ENCODE peak calls at places on chromosomes 16 and 17, in six cellular contexts. One of them, this sample, is unnamed.

GRCh38 chr17:253091-253846 is 71.8 kb upstream of the DOC2B start:
- DNase-seq in fibroblast of the conjunctiva: no peak
- DNase-seq in NCI-H460: no peak
- DNase-seq in stimulated activated CD4-positive, alpha-beta T cell treated with anti-CD3 and anti-CD28 coated beads, Interleukin-1b, Interleukin-23, amount 100 ng/mL, for 1 hour: no peak
- DNase-seq in prostate gland: no peak
- DNase-seq in uterus: peak
- DNase-seq in this sample: no peak

GRCh38 chr17:31677036-31677435 is 182.0 kb downstream of the COPRS start:
- DNase-seq in stimulated activated CD4-positive, alpha-beta T cell treated with anti-CD3 and anti-CD28 coated beads, Interleukin-1b, Interleukin-23, amount 100 ng/mL, for 1 hour: no peak
- DNase-seq in fibroblast of the conjunctiva: no peak
- DNase-seq in NCI-H460: no peak
- DNase-seq in uterus: no peak
- DNase-seq in prostate gland: no peak
- DNase-seq in this sample: no peak

GRCh38 chr16:81510016-81510415 is 65.4 kb downstream of the CMIP start:
- DNase-seq in stimulated activated CD4-positive, alpha-beta T cell treated with anti-CD3 and anti-CD28 coated beads, Interleukin-1b, Interleukin-23, amount 100 ng/mL, for 1 hour: no peak
- DNase-seq in uterus: no peak
- DNase-seq in fibroblast of the conjunctiva: no peak
- DNase-seq in prostate gland: no peak
- DNase-seq in NCI-H460: no peak
- DNase-seq in this sample: no peak

GRCh38 chr17:5049314-5049819 is 14.1 kb upstream of the SLC52A1 start:
- DNase-seq in uterus: no peak
- DNase-seq in fibroblast of the conjunctiva: no peak
- DNase-seq in stimulated activated CD4-positive, alpha-beta T cell treated with anti-CD3 and anti-CD28 coated beads, Interleukin-1b, Interleukin-23, amount 100 ng/mL, for 1 hour: peak
- DNase-seq in prostate gland: no peak
- DNase-seq in NCI-H460: no peak
- DNase-seq in this sample: no peak

GRCh38 chr16:49924078-49924477 is 68.2 kb upstream of the ZNF423 start:
- DNase-seq in prostate gland: no peak
- DNase-seq in uterus: no peak
- DNase-seq in NCI-H460: no peak
- DNase-seq in fibroblast of the conjunctiva: no peak
- DNase-seq in stimulated activated CD4-positive, alpha-beta T cell treated with anti-CD3 and anti-CD28 coated beads, Interleukin-1b, Interleukin-23, amount 100 ng/mL, for 1 hour: no peak
- DNase-seq in this sample: no peak

GRCh38 chr17:17304521-17304985 is 1.4 kb downstream of the NT5M start:
- DNase-seq in fibroblast of the conjunctiva: no peak
- DNase-seq in uterus: no peak
- DNase-seq in NCI-H460: no peak
- DNase-seq in stimulated activated CD4-positive, alpha-beta T cell treated with anti-CD3 and anti-CD28 coated beads, Interleukin-1b, Interleukin-23, amount 100 ng/mL, for 1 hour: no peak
- DNase-seq in prostate gland: no peak
- DNase-seq in this sample: no peak

GRCh38 chr16:714558-715447 is at the start of gene METRN:
- DNase-seq in prostate gland: peak
- DNase-seq in stimulated activated CD4-positive, alpha-beta T cell treated with anti-CD3 and anti-CD28 coated beads, Interleukin-1b, Interleukin-23, amount 100 ng/mL, for 1 hour: peak
- DNase-seq in uterus: peak
- DNase-seq in fibroblast of the conjunctiva: peak
- DNase-seq in NCI-H460: peak
- DNase-seq in this sample: no peak

GRCh38 chr17:10447035-10447931 is 22.1 kb downstream of the MYH4 start:
- DNase-seq in uterus: no peak
- DNase-seq in NCI-H460: no peak
- DNase-seq in stimulated activated CD4-positive, alpha-beta T cell treated with anti-CD3 and anti-CD28 coated beads, Interleukin-1b, Interleukin-23, amount 100 ng/mL, for 1 hour: no peak
- DNase-seq in prostate gland: no peak
- DNase-seq in fibroblast of the conjunctiva: no peak
- DNase-seq in this sample: no peak

GRCh38 chr17:67467500-67468481 is 90.7 kb downstream of the PITPNC1 start:
- DNase-seq in prostate gland: no peak
- DNase-seq in stimulated activated CD4-positive, alpha-beta T cell treated with anti-CD3 and anti-CD28 coated beads, Interleukin-1b, Interleukin-23, amount 100 ng/mL, for 1 hour: no peak
- DNase-seq in uterus: no peak
- DNase-seq in fibroblast of the conjunctiva: no peak
- DNase-seq in NCI-H460: no peak
- DNase-seq in this sample: no peak

GRCh38 chr16:65700599-65700998 is 578.7 kb upstream of the CDH11 start:
- DNase-seq in NCI-H460: no peak
- DNase-seq in stimulated activated CD4-positive, alpha-beta T cell treated with anti-CD3 and anti-CD28 coated beads, Interleukin-1b, Interleukin-23, amount 100 ng/mL, for 1 hour: no peak
- DNase-seq in prostate gland: no peak
- DNase-seq in uterus: no peak
- DNase-seq in fibroblast of the conjunctiva: no peak
- DNase-seq in this sample: peak

GRCh38 chr17:55299890-55300289 is 35.1 kb downstream of the HLF start:
- DNase-seq in prostate gland: no peak
- DNase-seq in fibroblast of the conjunctiva: no peak
- DNase-seq in NCI-H460: no peak
- DNase-seq in stimulated activated CD4-positive, alpha-beta T cell treated with anti-CD3 and anti-CD28 coated beads, Interleukin-1b, Interleukin-23, amount 100 ng/mL, for 1 hour: no peak
- DNase-seq in uterus: no peak
- DNase-seq in this sample: no peak

GRCh38 chr17:41775394-41776226 is 10.9 kb downstream of the JUP start:
- DNase-seq in fibroblast of the conjunctiva: no peak
- DNase-seq in prostate gland: no peak
- DNase-seq in uterus: no peak
- DNase-seq in stimulated activated CD4-positive, alpha-beta T cell treated with anti-CD3 and anti-CD28 coated beads, Interleukin-1b, Interleukin-23, amount 100 ng/mL, for 1 hour: no peak
- DNase-seq in NCI-H460: no peak
- DNase-seq in this sample: no peak

GRCh38 chr17:1509255-1509943 is 7.0 kb downstream of the INPP5K start:
- DNase-seq in uterus: no peak
- DNase-seq in stimulated activated CD4-positive, alpha-beta T cell treated with anti-CD3 and anti-CD28 coated beads, Interleukin-1b, Interleukin-23, amount 100 ng/mL, for 1 hour: no peak
- DNase-seq in prostate gland: no peak
- DNase-seq in NCI-H460: no peak
- DNase-seq in fibroblast of the conjunctiva: no peak
- DNase-seq in this sample: no peak

GRCh38 chr17:48549909-48550308 is 5.0 kb upstream of the HOXB2 start:
- DNase-seq in NCI-H460: no peak
- DNase-seq in fibroblast of the conjunctiva: no peak
- DNase-seq in uterus: no peak
- DNase-seq in prostate gland: no peak
- DNase-seq in stimulated activated CD4-positive, alpha-beta T cell treated with anti-CD3 and anti-CD28 coated beads, Interleukin-1b, Interleukin-23, amount 100 ng/mL, for 1 hour: no peak
- DNase-seq in this sample: no peak

GRCh38 chr16:4322121-4323035 is 6.5 kb downstream of the GLIS2 start:
- DNase-seq in prostate gland: no peak
- DNase-seq in fibroblast of the conjunctiva: no peak
- DNase-seq in NCI-H460: no peak
- DNase-seq in uterus: no peak
- DNase-seq in stimulated activated CD4-positive, alpha-beta T cell treated with anti-CD3 and anti-CD28 coated beads, Interleukin-1b, Interleukin-23, amount 100 ng/mL, for 1 hour: no peak
- DNase-seq in this sample: no peak

GRCh38 chr17:74245145-74245817 is 28.8 kb upstream of the DNAI2 start:
- DNase-seq in uterus: no peak
- DNase-seq in fibroblast of the conjunctiva: no peak
- DNase-seq in NCI-H460: no peak
- DNase-seq in prostate gland: no peak
- DNase-seq in stimulated activated CD4-positive, alpha-beta T cell treated with anti-CD3 and anti-CD28 coated beads, Interleukin-1b, Interleukin-23, amount 100 ng/mL, for 1 hour: no peak
- DNase-seq in this sample: no peak

This sample was measured in HS-5.